ENCODE peak calls at places on chromosomes 4 and X, in six cellular contexts. I is colonic mucosa, C is cardiac muscle cell, Q is GM06990, E is fibroblast of the aortic adventitia, W is AG09309. X is an unnamed sample.

GRCh38 chr4:176354884-176355283 is 35.1 kb downstream of the SPCS3 start:
- DNase-seq in I (no peak), W (no peak), Q (no peak), E (no peak), C (no peak), X (no peak)

GRCh38 chr4:98728871-98729270 is 70.5 kb upstream of the TSPAN5 start:
- DNase-seq in E (no peak), C (no peak), Q (no peak), W (no peak), I (no peak), X (no peak)

GRCh38 chrX:107766470-107767140 is 9.0 kb downstream of the TSC22D3 start:
- DNase-seq in I (no peak), W (no peak), Q (no peak), C (peak), E (peak), X (no peak)

GRCh38 chrX:71151366-71151765 is 6.7 kb downstream of the NLGN3 start:
- DNase-seq in I (no peak), W (no peak), E (no peak), C (no peak), Q (no peak), X (no peak)

GRCh38 chrX:68697465-68698125 is 50.1 kb downstream of the STARD8 start:
- DNase-seq in I (no peak), Q (no peak), W (no peak), E (no peak), C (no peak), X (no peak)

GRCh38 chrX:38260231-38260630 is 39.6 kb upstream of the SRPX start:
- DNase-seq in E (no peak), W (no peak), C (no peak), I (peak), Q (no peak), X (no peak)

GRCh38 chrX:28542791-28543190 is 44.5 kb upstream of the IL1RAPL1 start:
- DNase-seq in C (no peak), Q (no peak), W (no peak), E (no peak), I (no peak), X (no peak)

GRCh38 chr4:98462487-98462886 is 195.9 kb downstream of the TSPAN5 start:
- DNase-seq in C (no peak), I (no peak), E (no peak), W (no peak), Q (no peak), X (no peak)

GRCh38 chrX:49106930-49107329 is 16.6 kb downstream of the GPKOW start:
- DNase-seq in W (peak), C (peak), E (peak), I (no peak), Q (no peak), X (no peak)

GRCh38 chrX:154840856-154841255 is 6.4 kb upstream of the SMIM9 start:
- DNase-seq in W (peak), Q (no peak), I (no peak), C (peak), E (peak), X (no peak)

GRCh38 chr4:152500798-152501434 is 35.0 kb downstream of the FBXW7 start:
- DNase-seq in I (peak), C (peak), E (peak), W (peak), Q (peak), X (no peak)

GRCh38 chr4:16897991-16898827 is at the start of gene LDB2:
- DNase-seq in Q (no peak), W (peak), I (peak), C (peak), E (peak), X (no peak)

GRCh38 chr4:53714377-53715140 is 123.3 kb upstream of the LNX1 start:
- DNase-seq in I (no peak), Q (no peak), E (peak), C (peak), W (peak), X (no peak)

GRCh38 chrX:68833855-68834331 is 5.1 kb downstream of the EFNB1 start:
- DNase-seq in E (no peak), W (no peak), Q (no peak), C (no peak), I (peak), X (peak)

GRCh38 chr4:56728512-56728911 is 47.4 kb upstream of the HOPX start:
- DNase-seq in C (peak), E (peak), W (peak), Q (no peak), I (peak), X (no peak)

GRCh38 chr4:184968784-184969201 is 49.5 kb upstream of the HELT start:
- DNase-seq in Q (no peak), C (no peak), E (no peak), W (no peak), I (peak), X (peak)

GRCh38 chr4:173436866-173437265 is 38.0 kb upstream of the SCRG1 start:
- DNase-seq in W (no peak), E (no peak), I (no peak), Q (no peak), C (no peak), X (no peak)

GRCh38 chrX:68669872-68670271 is 22.4 kb downstream of the STARD8 start:
- DNase-seq in W (no peak), C (no peak), I (no peak), E (peak), Q (no peak), X (no peak)

GRCh38 chr4:128958194-128958593 is 135.1 kb downstream of the SCLT1 start:
- DNase-seq in E (no peak), C (peak), Q (no peak), W (no peak), I (no peak), X (no peak)

GRCh38 chr4:174120446-174121142 is 162.9 kb downstream of the FBXO8 start:
- DNase-seq in C (peak), W (peak), Q (peak), I (peak), E (peak), X (no peak)

GRCh38 chr4:126799471-126799870 is 833.3 kb upstream of the INTU start:
- DNase-seq in C (peak), W (no peak), Q (no peak), E (peak), I (no peak), X (no peak)

GRCh38 chr4:148116264-148116663 is 325.9 kb downstream of the NR3C2 start:
- DNase-seq in W (peak), I (no peak), C (peak), Q (no peak), E (peak), X (no peak)

GRCh38 chr4:6377626-6378492 is 94.6 kb downstream of the PPP2R2C start:
- DNase-seq in C (no peak), I (no peak), E (no peak), Q (no peak), W (no peak), X (no peak)

GRCh38 chr4:188903995-188904394 is 764.8 kb downstream of the TRIML1 start:
- DNase-seq in Q (no peak), C (no peak), E (no peak), I (no peak), W (no peak), X (no peak)

GRCh38 chr4:22500831-22501714 is 14.8 kb downstream of the ADGRA3 start:
- DNase-seq in C (no peak), W (no peak), I (peak), Q (no peak), E (peak), X (no peak)

GRCh38 chr4:1377606-1378261 is 28.5 kb downstream of the NKX1-1 start:
- DNase-seq in Q (no peak), W (no peak), C (no peak), I (no peak), E (no peak), X (no peak)

GRCh38 chr4:3809028-3809427 is 42.8 kb downstream of the ADRA2C start:
- DNase-seq in I (no peak), Q (no peak), W (no peak), E (no peak), C (no peak), X (no peak)

GRCh38 chr4:178090640-178091411 is 648.6 kb upstream of the AGA start:
- DNase-seq in Q (no peak), I (no peak), W (no peak), E (no peak), C (no peak), X (no peak)

DNA sequence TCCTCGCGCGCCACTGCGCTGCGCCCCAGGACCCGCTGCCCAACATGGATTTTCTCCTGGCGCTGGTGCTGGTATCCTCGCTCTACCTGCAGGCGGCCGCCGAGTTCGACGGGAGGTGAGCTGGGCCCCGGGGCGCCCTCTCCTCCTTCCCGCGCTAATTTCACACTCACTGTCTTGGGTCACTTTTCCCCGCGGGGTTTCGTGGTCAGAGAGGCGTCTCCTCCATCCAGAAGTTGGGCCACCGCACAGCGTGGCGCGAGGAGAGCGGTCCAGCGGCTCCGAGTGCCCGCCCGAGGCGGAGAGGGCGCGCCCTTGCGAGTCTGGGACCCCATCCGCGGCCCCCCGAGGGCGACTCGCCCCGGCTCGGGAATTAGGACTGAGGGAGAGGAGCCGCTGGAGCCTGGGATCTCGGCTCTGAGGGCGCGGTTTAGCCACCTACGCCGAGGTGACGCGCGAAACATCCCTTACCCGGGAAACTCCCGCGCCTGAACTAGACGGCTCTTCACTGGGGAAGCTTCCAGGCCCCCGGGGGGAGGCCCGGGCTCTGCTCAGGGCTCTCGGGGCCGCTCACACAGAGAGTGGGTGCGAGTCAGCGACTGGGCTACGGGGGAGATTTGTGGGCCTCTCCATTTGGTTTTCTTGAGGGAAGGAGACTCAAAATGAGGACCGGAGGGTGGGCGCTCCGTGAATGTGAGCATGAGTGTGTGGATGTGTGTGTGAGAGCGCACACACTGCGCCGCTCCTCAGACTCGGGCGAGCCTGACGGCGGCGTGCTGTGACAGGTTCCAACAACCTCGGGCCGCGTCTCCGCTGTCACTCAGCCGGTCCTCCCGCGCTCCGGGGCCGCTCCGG is 564 bp downstream of the NPNT start:
- DNase-seq in Q (peak), E (no peak), I (peak), C (peak), W (no peak), X (no peak)
- TF ChIP-seq CTCF in Q (peak), E (no peak), I (no peak), C (no peak), W (no peak), X (no peak)

DNA sequence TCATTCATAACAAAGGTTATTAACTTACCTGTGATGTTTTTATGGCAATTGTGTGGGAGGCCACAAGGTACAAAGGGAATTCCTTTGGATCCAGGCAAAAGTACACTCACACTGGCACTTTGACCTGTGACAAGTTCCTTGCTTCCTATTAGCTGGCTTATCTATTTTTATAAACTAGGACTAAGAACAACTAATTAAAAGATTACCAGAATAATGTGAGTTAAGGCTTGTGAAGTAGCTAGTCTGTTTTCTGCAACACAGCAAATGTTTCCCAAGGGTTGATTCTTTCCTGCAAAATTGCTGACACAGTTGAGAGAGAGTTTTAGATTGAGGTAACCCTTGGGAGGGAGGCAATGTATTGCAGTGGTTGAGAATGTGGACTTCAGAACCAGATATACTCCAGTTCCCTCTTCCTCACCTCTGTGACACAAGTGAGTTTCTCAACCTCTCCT is 107.9 kb downstream of the CPEB2 start:
- DNase-seq in C (no peak), W (no peak), Q (no peak), I (peak), E (no peak), X (no peak)
- TF ChIP-seq CTCF in C (no peak), W (no peak), Q (no peak), I (no peak), E (no peak), X (no peak)

DNA sequence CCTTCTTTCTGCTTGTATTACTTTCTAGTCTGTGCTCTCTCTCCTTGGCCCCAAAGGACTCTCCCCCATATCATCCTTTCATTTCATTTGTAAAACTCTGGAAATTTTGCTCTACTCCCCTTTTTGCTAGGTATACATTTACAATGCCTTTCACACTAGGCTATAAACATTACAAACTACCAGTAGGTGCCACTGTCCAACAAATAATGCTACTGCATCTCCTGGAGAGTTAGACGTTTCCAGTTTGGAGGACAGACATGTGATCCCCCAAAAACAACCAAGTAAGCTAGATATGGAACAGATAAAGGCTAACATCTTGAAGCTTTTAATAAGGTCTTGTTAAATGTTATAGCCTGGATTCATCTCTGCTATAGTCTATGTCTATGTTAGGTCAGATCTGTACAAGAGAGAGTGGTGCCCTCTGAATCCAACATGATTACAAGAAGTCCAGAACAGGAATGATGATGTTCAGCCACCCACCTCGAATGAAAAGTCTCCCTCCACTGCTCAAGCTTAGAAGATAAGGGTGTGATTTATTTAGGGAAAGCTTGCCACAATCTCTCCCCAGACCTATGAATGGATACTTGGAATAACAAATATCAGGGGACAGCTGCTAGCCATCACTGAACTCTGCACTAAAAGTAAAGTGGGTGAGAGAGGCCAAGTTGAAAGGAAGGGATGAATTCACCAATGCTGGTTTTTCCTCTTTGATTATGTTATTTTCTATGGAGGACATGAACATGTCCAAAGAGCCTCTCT is 14.3 kb downstream of the CBR4 start:
- DNase-seq in W (no peak), Q (no peak), C (peak), I (no peak), E (peak), X (no peak)
- TF ChIP-seq CTCF in W (peak), Q (no peak), C (peak), I (no peak), E (peak), X (no peak)

GRCh38 chr4:10841697-10842096 is 157.1 kb upstream of the CLNK start:
- DNase-seq in E (no peak), W (no peak), C (no peak), Q (no peak), I (no peak), X (no peak)
- TF ChIP-seq CTCF in E (no peak), W (no peak), C (no peak), Q (no peak), I (no peak), X (no peak)

DNA sequence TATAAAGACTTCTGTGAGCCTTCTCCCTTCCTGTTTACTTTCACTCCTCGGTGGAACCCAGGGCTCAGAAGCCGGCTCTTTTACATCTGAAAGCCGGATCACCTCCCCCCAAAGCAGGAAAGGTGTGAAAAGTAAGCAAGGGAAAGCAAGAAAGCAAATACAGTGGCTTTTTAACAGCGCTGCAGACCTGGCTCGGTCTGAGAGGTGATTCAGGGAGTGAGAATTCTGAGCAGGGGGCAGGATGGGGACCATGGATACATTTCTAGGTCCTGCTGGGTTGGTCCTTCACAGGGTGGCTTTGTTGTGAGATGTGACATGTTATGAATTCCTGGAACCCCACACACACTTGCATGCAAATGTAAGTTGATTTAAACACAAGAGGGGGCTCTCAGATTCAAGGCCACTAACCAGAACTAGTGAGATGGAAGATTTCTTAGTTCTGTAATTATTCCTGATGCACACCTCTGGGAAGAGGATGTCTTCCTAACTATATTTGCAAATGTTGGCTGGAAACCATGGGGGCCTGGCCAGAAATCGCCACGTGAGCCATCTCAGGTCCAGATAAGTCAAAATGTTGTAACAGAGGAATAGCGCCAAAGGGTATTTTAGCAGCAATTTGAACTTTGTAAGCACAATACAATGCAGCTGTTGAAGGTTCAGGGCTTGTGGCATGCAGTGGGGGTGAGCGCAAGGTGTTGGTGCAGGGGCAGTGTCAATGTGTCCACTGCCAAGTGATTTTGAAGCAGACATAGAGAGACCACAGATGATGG is 670.1 kb upstream of the LCORL start:
- DNase-seq in Q (no peak), W (no peak), E (no peak), I (no peak), C (no peak), X (no peak)
- TF ChIP-seq CTCF in Q (no peak), W (no peak), E (no peak), I (no peak), C (no peak), X (no peak)

GRCh38 chr4:183636923-183637322 is 22.1 kb downstream of the RWDD4 start:
- DNase-seq in C (peak), Q (no peak), E (peak), I (peak), W (no peak), X (peak)

GRCh38 chr4:183635333-183635732 is 23.7 kb downstream of the RWDD4 start:
- DNase-seq in Q (no peak), I (no peak), C (peak), W (no peak), E (no peak), X (peak)

GRCh38 chr4:183635737-183636136 is 23.2 kb downstream of the RWDD4 start:
- DNase-seq in Q (no peak), E (no peak), W (no peak), C (peak), I (no peak), X (no peak)

GRCh38 chr4:183637461-183637860 is 21.5 kb downstream of the RWDD4 start:
- DNase-seq in C (peak), I (no peak), W (no peak), Q (no peak), E (peak), X (no peak)

GRCh38 chr4:183636488-183636887 is 22.5 kb downstream of the RWDD4 start:
- DNase-seq in I (no peak), C (no peak), W (no peak), Q (no peak), E (no peak), X (peak)
- TF ChIP-seq CTCF in I (no peak), C (no peak), W (no peak), Q (no peak), E (no peak), X (no peak)

GRCh38 chr4:82562553-82562854 is 716 bp upstream of the TMEM150C start:
- DNase-seq in Q (no peak), W (no peak), C (no peak), I (no peak), E (no peak), X (no peak)
- TF ChIP-seq CTCF in Q (peak), W (no peak), C (no peak), I (no peak), E (no peak), X (no peak)

GRCh38 chr4:163587867-163588266 is 93.4 kb downstream of the TMA16 start:
- DNase-seq in Q (peak), W (no peak), E (no peak), I (no peak), C (no peak), X (no peak)
- TF ChIP-seq CTCF in Q (peak), W (no peak), E (no peak), I (no peak), C (no peak), X (no peak)

DNA sequence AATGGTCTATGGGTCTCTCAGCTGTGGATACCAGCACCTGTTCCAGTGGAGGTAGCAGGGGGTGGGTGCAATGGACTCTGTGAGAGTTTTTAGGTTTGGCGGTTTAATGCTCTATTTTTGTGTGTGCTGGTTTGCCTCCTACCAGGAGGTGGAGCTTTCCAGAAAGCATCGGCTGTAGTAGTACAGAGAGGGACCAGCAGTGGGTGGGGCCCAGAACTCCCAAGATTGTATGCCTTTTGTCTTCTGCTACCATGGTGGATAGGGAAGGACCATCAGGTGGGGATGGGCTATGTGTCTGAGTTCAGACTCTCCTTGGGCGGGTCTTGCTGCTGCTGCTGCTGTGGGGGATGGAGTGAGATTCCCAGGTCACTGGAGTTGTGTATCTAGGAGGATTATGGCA is 557.2 kb upstream of the GRID2 start:
- DNase-seq in E (no peak), C (no peak), Q (no peak), W (no peak), I (no peak), X (no peak)
- TF ChIP-seq CTCF in E (no peak), C (no peak), Q (no peak), W (no peak), I (no peak), X (no peak)

GRCh38 chr4:93063325-93063724 is 759.6 kb downstream of the GRID2 start:
- DNase-seq in E (no peak), I (no peak), Q (no peak), C (no peak), W (no peak), X (no peak)
- TF ChIP-seq CTCF in E (no peak), I (no peak), Q (no peak), C (no peak), W (no peak), X (no peak)